ENCODE peak calls at places on chromosomes 5 and 9, in four cellular contexts. U, A, Z and H are unnamed samples.

GRCh38 chr9:130341128-130341527 is 75.6 kb downstream of the HMCN2 start:
- DNase-seq in U (no peak), Z (no peak), A (no peak), H (no peak)

GRCh38 chr5:17218353-17219005 is 1.0 kb downstream of the BASP1 start:
- DNase-seq in A (no peak), U (peak), Z (peak), H (no peak)

GRCh38 chr5:83475540-83476469 is 4.3 kb downstream of the VCAN start:
- DNase-seq in Z (no peak), A (no peak), U (no peak), H (peak)

GRCh38 chr5:35230043-35230611 is at the start of gene PRLR:
- DNase-seq in U (peak), A (no peak), Z (peak), H (no peak)

GRCh38 chr5:138275379-138275782 is 960 bp upstream of the GFRA3 start:
- DNase-seq in A (no peak), U (peak), Z (no peak), H (no peak)

GRCh38 chr5:33146916-33147315 is 293.8 kb upstream of the TARS1 start:
- DNase-seq in A (no peak), Z (no peak), U (no peak), H (no peak)

GRCh38 chr5:147332643-147333042 is 97.8 kb downstream of the STK32A start:
- DNase-seq in Z (no peak), A (no peak), U (no peak), H (no peak)

GRCh38 chr9:99419099-99419498 is 197.0 kb downstream of the SEC61B start:
- DNase-seq in A (no peak), U (no peak), Z (no peak), H (no peak)

GRCh38 chr5:154526231-154527226 is 48.5 kb upstream of the HAND1 start:
- DNase-seq in A (no peak), Z (no peak), U (peak), H (no peak)

GRCh38 chr5:41636605-41637004 is 126.2 kb upstream of the PLCXD3 start:
- DNase-seq in U (peak), Z (no peak), A (no peak), H (no peak)

GRCh38 chr5:115166744-115167393 is 2.8 kb downstream of the TRIM36 start:
- DNase-seq in Z (no peak), U (no peak), A (no peak), H (no peak)

GRCh38 chr9:125429476-125430160 is 168.0 kb downstream of the GAPVD1 start:
- DNase-seq in U (no peak), A (no peak), Z (no peak), H (no peak)

GRCh38 chr5:149157330-149157729 is 16.0 kb downstream of the ABLIM3 start:
- DNase-seq in Z (no peak), U (no peak), A (no peak), H (no peak)

GRCh38 chr9:38047301-38048251 is 21.5 kb downstream of the SHB start:
- DNase-seq in U (peak), Z (peak), A (no peak), H (peak)

GRCh38 chr9:38277601-38278200 is 114.8 kb upstream of the ALDH1B1 start:
- DNase-seq in A (no peak), Z (no peak), U (no peak), H (no peak)

GRCh38 chr5:35345222-35345621 is 114.9 kb upstream of the PRLR start:
- DNase-seq in A (no peak), Z (no peak), U (no peak), H (no peak)

GRCh38 chr9:114906922-114907571 is 23.3 kb downstream of the TNFSF8 start:
- DNase-seq in Z (no peak), A (peak), U (peak), H (no peak)

GRCh38 chr5:107516452-107517184 is 154.1 kb downstream of the EFNA5 start:
- DNase-seq in A (no peak), U (no peak), Z (peak), H (peak)

GRCh38 chr5:9057406-9058000 is 488.4 kb downstream of the SEMA5A start:
- DNase-seq in U (no peak), A (no peak), Z (no peak), H (no peak)

GRCh38 chr9:79768199-79768598 is 196.4 kb downstream of the TLE4 start:
- DNase-seq in A (no peak), U (peak), Z (no peak), H (no peak)

GRCh38 chr5:142834504-142834903 is 64.3 kb downstream of the ARHGAP26 start:
- DNase-seq in U (no peak), A (no peak), Z (no peak), H (no peak)

GRCh38 chr9:116391306-116391900 is 237.8 kb downstream of the PAPPA start:
- DNase-seq in Z (peak), U (peak), A (no peak), H (no peak)

GRCh38 chr9:15182003-15182695 is 124.9 kb downstream of the TTC39B start:
- DNase-seq in A (no peak), U (no peak), Z (no peak), H (no peak)

GRCh38 chr9:89983411-89983810 is 378.6 kb downstream of the GADD45G start:
- DNase-seq in U (no peak), Z (no peak), A (no peak), H (no peak)

GRCh38 chr5:68287976-68288755 is 72.6 kb downstream of the PIK3R1 start:
- DNase-seq in Z (no peak), A (peak), U (peak), H (no peak)

GRCh38 chr9:38017149-38017884 is 51.7 kb downstream of the SHB start:
- DNase-seq in U (peak), Z (no peak), A (no peak), H (no peak)

GRCh38 chr9:104386425-104387069 is 117.5 kb upstream of the OR13F1 start:
- DNase-seq in Z (peak), U (peak), A (no peak), H (peak)

GRCh38 chr5:18553269-18553668 is 919.0 kb downstream of the TAF11L14 start:
- DNase-seq in A (no peak), U (no peak), Z (no peak), H (peak)

GRCh38 chr9:120886490-120886967 is 9.5 kb upstream of the PHF19 start:
- DNase-seq in U (no peak), Z (peak), A (no peak), H (peak)

GRCh38 chr5:146240951-146241350 is 37.5 kb downstream of the RBM27 start:
- DNase-seq in A (no peak), Z (no peak), U (no peak), H (no peak)

GRCh38 chr9:130860458-130861316 is 25.6 kb downstream of the ABL1 start:
- DNase-seq in A (no peak), U (peak), Z (peak), H (peak)

GRCh38 chr5:393846-394275 is 49.1 kb upstream of the EXOC3 start:
- DNase-seq in U (peak), Z (no peak), A (no peak), H (no peak)

GRCh38 chr5:149143470-149143869 is 2.2 kb downstream of the ABLIM3 start:
- DNase-seq in A (no peak), U (no peak), Z (peak), H (no peak)